ENCODE peak calls at places on chromosomes 3 and 15, in five cellular contexts. One of them, this sample, is unnamed. For H3K4me1, H3K27me3 and H3K36me3, the result is how much of the 10 kb centered on the place peaks cover.

GRCh38 chr3:32934150-32934742 is 17.2 kb upstream of the CCR4 start:
- DNase-seq in mammary epithelial cell: no peak
- DNase-seq in ovary: no peak
- DNase-seq in aorta: no peak
- DNase-seq in NT2/D1: peak
- DNase-seq in this sample: no peak

GRCh38 chr3:171132873-171133272 is 106.4 kb upstream of the SLC2A2 start:
- DNase-seq in aorta: no peak
- DNase-seq in mammary epithelial cell: peak
- DNase-seq in ovary: no peak
- DNase-seq in NT2/D1: no peak
- DNase-seq in this sample: no peak

GRCh38 chr15:79738198-79738597 is 158.6 kb downstream of the MTHFS start:
- DNase-seq in mammary epithelial cell: no peak
- DNase-seq in aorta: no peak
- DNase-seq in NT2/D1: no peak
- DNase-seq in ovary: no peak
- DNase-seq in this sample: no peak

GRCh38 chr3:165839296-165840076 is 2.3 kb upstream of the BCHE start:
- DNase-seq in mammary epithelial cell: no peak
- DNase-seq in NT2/D1: no peak
- DNase-seq in aorta: no peak
- DNase-seq in ovary: no peak
- DNase-seq in this sample: no peak

GRCh38 chr15:30872341-30872748 is 31.4 kb upstream of the FAN1 start:
- DNase-seq in ovary: no peak
- DNase-seq in aorta: no peak
- DNase-seq in mammary epithelial cell: peak
- DNase-seq in NT2/D1: no peak
- DNase-seq in this sample: no peak

GRCh38 chr3:113745273-113746068 is 578 bp downstream of the NAA50 start:
- DNase-seq in mammary epithelial cell: peak
- DNase-seq in aorta: peak
- DNase-seq in ovary: peak
- DNase-seq in NT2/D1: peak
- DNase-seq in this sample: peak

GRCh38 chr3:55521086-55522060 is 34.3 kb upstream of the WNT5A start:
- DNase-seq in aorta: no peak
- DNase-seq in NT2/D1: no peak
- DNase-seq in ovary: no peak
- DNase-seq in mammary epithelial cell: peak
- DNase-seq in this sample: no peak

GRCh38 chr15:31164573-31164912 is 63.0 kb upstream of the TRPM1 start:
- DNase-seq in ovary: no peak
- DNase-seq in aorta: no peak
- DNase-seq in mammary epithelial cell: no peak
- DNase-seq in NT2/D1: no peak
- DNase-seq in this sample: no peak

GRCh38 chr3:128597900-128598299 is 52.7 kb downstream of the RPN1 start:
- DNase-seq in aorta: no peak
- DNase-seq in mammary epithelial cell: no peak
- DNase-seq in ovary: no peak
- DNase-seq in NT2/D1: no peak
- DNase-seq in this sample: no peak

GRCh38 chr15:33007295-33007855 is 187.1 kb downstream of the FMN1 start:
- DNase-seq in ovary: no peak
- DNase-seq in mammary epithelial cell: peak
- DNase-seq in NT2/D1: peak
- DNase-seq in aorta: no peak
- DNase-seq in this sample: peak

GRCh38 chr3:43998841-43999805 is 242.6 kb upstream of the TOPAZ1 start:
- DNase-seq in ovary: no peak
- DNase-seq in mammary epithelial cell: peak
- DNase-seq in NT2/D1: no peak
- DNase-seq in aorta: peak
- DNase-seq in this sample: peak

GRCh38 chr3:194481103-194481502 is 5.7 kb downstream of the ATP13A3 start:
- DNase-seq in ovary: no peak
- DNase-seq in aorta: no peak
- DNase-seq in NT2/D1: no peak
- DNase-seq in mammary epithelial cell: peak
- DNase-seq in this sample: no peak

GRCh38 chr15:45612790-45613415 is 21.9 kb upstream of the SQOR start:
- DNase-seq in ovary: no peak
- DNase-seq in mammary epithelial cell: no peak
- DNase-seq in aorta: no peak
- DNase-seq in NT2/D1: no peak
- DNase-seq in this sample: no peak

GRCh38 chr15:93459396-93459795 is 370.4 kb upstream of the RGMA start:
- DNase-seq in ovary: no peak
- DNase-seq in NT2/D1: no peak
- DNase-seq in mammary epithelial cell: no peak
- DNase-seq in aorta: no peak
- DNase-seq in this sample: no peak

GRCh38 chr3:11917051-11917450 is 70.4 kb upstream of the TAMM41 start:
- DNase-seq in ovary: no peak
- DNase-seq in mammary epithelial cell: no peak
- DNase-seq in aorta: peak
- DNase-seq in NT2/D1: no peak
- DNase-seq in this sample: no peak

GRCh38 chr3:72888546-72889309 is 882 bp downstream of the GXYLT2 start:
- DNase-seq in ovary: peak
- DNase-seq in NT2/D1: peak
- DNase-seq in mammary epithelial cell: peak
- DNase-seq in aorta: no peak
- DNase-seq in this sample: no peak

GRCh38 chr15:81303241-81304225 is 20.4 kb downstream of the STARD5 start:
- DNase-seq in aorta: peak
- DNase-seq in NT2/D1: peak
- DNase-seq in ovary: no peak
- DNase-seq in mammary epithelial cell: no peak
- DNase-seq in this sample: no peak

GRCh38 chr15:90294159-90294558 is 28.7 kb downstream of the NGRN start:
- DNase-seq in aorta: no peak
- DNase-seq in mammary epithelial cell: no peak
- DNase-seq in NT2/D1: no peak
- DNase-seq in ovary: no peak
- DNase-seq in this sample: no peak

GRCh38 chr3:54859204-54859603 is 68.7 kb downstream of the LRTM1 start:
- DNase-seq in mammary epithelial cell: peak
- DNase-seq in NT2/D1: no peak
- DNase-seq in aorta: no peak
- DNase-seq in ovary: no peak
- DNase-seq in this sample: no peak

GRCh38 chr15:48802867-48803266 is 8.0 kb downstream of the CEP152 start:
- DNase-seq in NT2/D1: no peak
- DNase-seq in mammary epithelial cell: peak
- DNase-seq in ovary: no peak
- DNase-seq in aorta: no peak
- DNase-seq in this sample: no peak

GRCh38 chr15:47862402-47862801 is 145.1 kb downstream of the SEMA6D start:
- DNase-seq in ovary: no peak
- DNase-seq in mammary epithelial cell: no peak
- DNase-seq in NT2/D1: no peak
- DNase-seq in aorta: no peak
- DNase-seq in this sample: no peak

GRCh38 chr3:159593927-159594605 is 394.6 kb upstream of the IL12A start:
- DNase-seq in mammary epithelial cell: no peak
- DNase-seq in aorta: no peak
- DNase-seq in ovary: no peak
- DNase-seq in NT2/D1: no peak
- DNase-seq in this sample: no peak

GRCh38 chr15:95174281-95174680 is 942.9 kb downstream of the MCTP2 start:
- DNase-seq in ovary: no peak
- DNase-seq in NT2/D1: no peak
- DNase-seq in mammary epithelial cell: no peak
- DNase-seq in aorta: no peak
- DNase-seq in this sample: no peak

GRCh38 chr3:3209714-3210113 is 30.2 kb upstream of the CRBN start:
- DNase-seq in NT2/D1: peak
- DNase-seq in mammary epithelial cell: no peak
- DNase-seq in aorta: no peak
- DNase-seq in ovary: no peak
- DNase-seq in this sample: no peak

GRCh38 chr3:161296814-161297213 is 74.5 kb downstream of the SPTSSB start:
- DNase-seq in NT2/D1: no peak
- DNase-seq in aorta: no peak
- DNase-seq in ovary: no peak
- DNase-seq in mammary epithelial cell: no peak
- DNase-seq in this sample: no peak

GRCh38 chr3:191141728-191142127 is 57.3 kb upstream of the OSTN start:
- DNase-seq in mammary epithelial cell: peak
- DNase-seq in aorta: no peak
- DNase-seq in ovary: no peak
- DNase-seq in NT2/D1: no peak
- DNase-seq in this sample: no peak

GRCh38 chr3:176075046-176075445 is 1122.2 kb downstream of the TBL1XR1 start:
- DNase-seq in aorta: no peak
- DNase-seq in mammary epithelial cell: no peak
- DNase-seq in ovary: no peak
- DNase-seq in NT2/D1: no peak
- DNase-seq in this sample: no peak

GRCh38 chr3:33277193-33277882 is at the start of gene FBXL2:
- DNase-seq in aorta: peak
- DNase-seq in ovary: peak
- DNase-seq in mammary epithelial cell: peak
- DNase-seq in NT2/D1: peak
- DNase-seq in this sample: peak

GRCh38 chr3:13500133-13500885 is 20.2 kb downstream of the HDAC11 start:
- DNase-seq in aorta: peak
- DNase-seq in NT2/D1: no peak
- DNase-seq in mammary epithelial cell: no peak
- DNase-seq in ovary: no peak
- DNase-seq in this sample: no peak

DNA sequence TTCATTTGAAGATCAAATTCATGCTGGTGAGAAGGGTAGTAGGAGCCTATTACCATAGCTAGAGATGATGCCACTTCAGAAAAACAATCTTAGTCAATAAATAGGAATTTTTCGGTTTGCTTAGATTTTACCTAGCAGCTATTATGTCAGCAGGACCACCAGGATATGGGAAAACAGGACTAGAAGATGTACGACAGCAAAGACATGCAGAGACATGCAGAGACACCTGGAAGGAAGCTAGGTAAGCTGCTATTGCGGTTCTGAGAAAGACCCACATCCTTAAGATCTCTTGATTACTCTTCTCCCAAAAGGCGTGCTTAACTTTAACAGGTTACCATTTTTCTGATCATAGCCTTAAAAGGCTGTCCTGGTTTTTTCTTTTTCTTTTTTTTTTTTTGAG is 64.8 kb upstream of the THSD4 start:
- DNase-seq in ovary: no peak
- DNase-seq in NT2/D1: no peak
- DNase-seq in aorta: no peak
- DNase-seq in mammary epithelial cell: peak
- DNase-seq in this sample: no peak
- H3K4me1 ChIP-seq in ovary: under half
- H3K4me1 ChIP-seq in NT2/D1: under half
- H3K4me1 ChIP-seq in aorta: under half
- H3K4me1 ChIP-seq in mammary epithelial cell: half or more
- H3K4me1 ChIP-seq in this sample: under half

DNA sequence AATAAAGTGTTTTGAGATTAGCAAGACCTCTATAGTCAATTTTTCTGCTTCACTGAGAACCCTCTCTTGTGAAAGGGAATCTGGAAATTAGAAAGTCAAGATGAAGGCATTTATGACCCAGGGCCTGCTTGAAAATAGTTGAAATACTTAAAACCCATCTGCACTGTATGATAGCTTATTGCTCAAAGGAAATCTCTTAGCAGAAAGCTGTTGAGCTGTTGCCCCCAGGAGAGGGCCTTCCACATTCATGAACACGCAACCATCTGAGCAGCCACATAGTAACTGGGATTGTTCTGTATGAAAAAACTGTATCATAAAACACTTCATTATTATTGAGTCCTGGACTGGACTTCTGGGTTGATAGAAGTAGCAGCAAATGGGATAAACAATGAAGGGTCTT is 106.4 kb upstream of the PTX3 start:
- DNase-seq in ovary: no peak
- DNase-seq in mammary epithelial cell: no peak
- DNase-seq in aorta: no peak
- DNase-seq in NT2/D1: no peak
- DNase-seq in this sample: no peak
- H3K27me3 ChIP-seq in ovary: under half
- H3K27me3 ChIP-seq in mammary epithelial cell: under half
- H3K27me3 ChIP-seq in aorta: under half
- H3K27me3 ChIP-seq in NT2/D1: under half
- H3K27me3 ChIP-seq in this sample: under half

GRCh38 chr3:172771672-172772071 is 21.1 kb downstream of the ECT2 start:
- DNase-seq in ovary: no peak
- DNase-seq in aorta: no peak
- DNase-seq in mammary epithelial cell: no peak
- DNase-seq in NT2/D1: no peak
- DNase-seq in this sample: no peak
- H3K36me3 ChIP-seq in ovary: under half
- H3K36me3 ChIP-seq in aorta: under half
- H3K36me3 ChIP-seq in mammary epithelial cell: under half
- H3K36me3 ChIP-seq in NT2/D1: half or more
- H3K36me3 ChIP-seq in this sample: under half

DNA sequence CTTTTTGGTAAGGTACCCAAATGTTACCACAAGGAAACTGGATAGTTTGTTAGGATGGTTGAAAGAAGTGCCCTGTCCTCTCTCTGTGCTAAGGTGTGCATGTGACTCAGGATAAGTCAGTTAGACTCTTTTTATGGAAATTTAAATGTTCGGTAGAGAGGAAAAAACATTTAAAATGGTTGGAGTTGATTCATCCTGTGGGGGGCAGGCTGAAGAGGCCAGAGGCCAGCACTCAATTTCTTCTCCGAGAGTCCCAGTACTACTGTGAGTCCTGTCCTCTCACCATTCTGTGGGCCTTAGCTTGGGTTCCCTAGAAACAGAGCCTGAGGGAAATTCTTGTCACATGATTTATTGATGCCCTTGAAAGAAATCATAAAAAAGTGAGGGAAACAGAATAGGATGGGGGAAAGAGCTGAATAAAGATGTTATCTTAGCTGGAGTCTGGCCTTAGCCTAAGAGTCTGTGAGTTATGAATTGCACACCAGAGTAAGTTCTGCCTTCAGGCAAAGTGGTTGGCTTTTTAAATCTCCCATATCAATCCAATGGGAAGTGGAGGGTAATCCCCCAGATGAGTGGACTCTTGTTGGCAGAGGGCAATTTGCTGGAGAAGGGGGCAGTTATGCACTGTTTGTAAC is 106.5 kb upstream of the GALNT15 start:
- DNase-seq in ovary: no peak
- DNase-seq in NT2/D1: no peak
- DNase-seq in mammary epithelial cell: peak
- DNase-seq in aorta: no peak
- DNase-seq in this sample: no peak
- H3K4me1 ChIP-seq in ovary: under half
- H3K4me1 ChIP-seq in NT2/D1: under half
- H3K4me1 ChIP-seq in mammary epithelial cell: under half
- H3K4me1 ChIP-seq in aorta: under half
- H3K4me1 ChIP-seq in this sample: under half

DNA sequence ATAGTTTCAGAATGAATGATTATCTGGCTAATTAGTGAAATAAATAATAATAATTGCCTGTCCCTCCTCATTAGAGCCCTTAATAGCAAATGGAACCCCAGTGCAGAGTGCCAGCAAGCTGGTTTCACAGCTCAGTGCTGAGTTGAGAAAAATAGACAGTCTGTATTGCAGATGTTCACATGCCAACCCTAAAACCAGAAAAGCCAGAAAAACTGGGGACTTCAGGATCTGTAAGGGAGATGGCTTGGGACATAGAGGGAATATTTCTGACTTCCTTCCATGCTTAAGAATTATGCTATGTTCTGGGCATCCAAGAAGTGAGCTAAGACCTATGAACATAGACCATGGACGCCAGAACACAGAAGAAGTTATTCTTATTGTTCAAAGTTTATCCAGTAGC is 158.1 kb downstream of the FOXB1 start:
- DNase-seq in NT2/D1: no peak
- DNase-seq in ovary: no peak
- DNase-seq in mammary epithelial cell: no peak
- DNase-seq in aorta: no peak
- DNase-seq in this sample: no peak
- H3K27me3 ChIP-seq in NT2/D1: under half
- H3K27me3 ChIP-seq in ovary: under half
- H3K27me3 ChIP-seq in mammary epithelial cell: under half
- H3K27me3 ChIP-seq in aorta: under half
- H3K27me3 ChIP-seq in this sample: under half

This sample was measured in Caco-2.